ENCODE peak calls at places on chromosomes 11 and 22, in four cellular contexts. B, N, M and K are unnamed samples.
A peak's percentile ranks its signal among the peaks of the same experiment; 100 is the strongest.

GRCh38 chr22:48105254-48105653 is 1342.8 kb downstream of the TBC1D22A start:
- DNase-seq in B (no peak), N (no peak), M (no peak), K (no peak)

GRCh38 chr22:21028277-21029251 is 3.8 kb downstream of the SLC7A4 start:
- DNase-seq in B (no peak), N (no peak), M (no peak), K (no peak)

GRCh38 chr22:37443086-37443485 is 15.8 kb upstream of the ELFN2 start:
- DNase-seq in B (no peak), N (no peak), M (no peak), K (no peak)

GRCh38 chr11:133064152-133064877 is 468.0 kb downstream of the OPCML start:
- DNase-seq in B (peak; percentile 70), N (peak; percentile 71), M (no peak), K (no peak)

GRCh38 chr11:97847730-97848129 is 1173.0 kb upstream of the CNTN5 start:
- DNase-seq in B (no peak), N (no peak), M (no peak), K (no peak)

GRCh38 chr22:49783036-49783746 is 44.5 kb downstream of the BRD1 start:
- DNase-seq in B (no peak), N (no peak), M (no peak), K (no peak)

GRCh38 chr11:110046759-110047386 is 46.3 kb upstream of the ZC3H12C start:
- DNase-seq in B (no peak), N (no peak), M (no peak), K (no peak)

GRCh38 chr11:76217653-76218160 is 11.4 kb upstream of the WNT11 start:
- DNase-seq in B (no peak), N (no peak), M (no peak), K (no peak)

GRCh38 chr11:200224-201003 is 6.8 kb downstream of the BET1L start:
- DNase-seq in B (no peak), N (no peak), M (no peak), K (no peak)

GRCh38 chr11:35541621-35542375 is 16.4 kb upstream of the PAMR1 start:
- DNase-seq in B (peak; percentile 72), N (peak; percentile 23), M (no peak), K (no peak)

GRCh38 chr22:24398409-24398808 is 29.0 kb upstream of the ADORA2A start:
- DNase-seq in B (peak; percentile 45), N (no peak), M (no peak), K (no peak)

GRCh38 chr11:64226507-64227051 is 505 bp downstream of the NUDT22 start:
- DNase-seq in B (peak; percentile 32), N (peak; percentile 79), M (no peak), K (peak; percentile 52)

GRCh38 chr11:65867284-65868071 is 5.1 kb downstream of the EFEMP2 start:
- DNase-seq in B (no peak), N (peak; percentile 9), M (no peak), K (no peak)

GRCh38 chr22:19783531-19784395 is 23.2 kb downstream of the TBX1 start:
- DNase-seq in B (no peak), N (no peak), M (no peak), K (no peak)

GRCh38 chr11:45275823-45276222 is 10.3 kb downstream of the SYT13 start:
- DNase-seq in B (peak; percentile 55), N (no peak), M (no peak), K (no peak)